ENCODE peak calls at places on chromosomes 12 and 14, in nine cellular contexts. O is left colon; A is cardiac fibroblast; W is GM23248; D is H9; E is kidney tubule cell; H is stimulated activated naive CD8-positive, alpha-beta T cell treated with anti-CD3 and anti-CD28 coated beads, Interleukin-15, amount 100 ng/mL, for 72 hours; I is stimulated activated CD4-positive, alpha-beta T cell treated with anti-CD3 and anti-CD28 coated beads, Interleukin-2, amount 100 ng/mL, for 24 hours; J is mammary epithelial cell. Z is an unnamed sample.

GRCh38 chr12:104457746-104458644 is 1.2 kb downstream of the CHST11 start:
- DNase-seq in O (no peak), A (no peak), E (peak), W (peak), D (no peak), J (peak), H (peak), I (peak), Z (peak)

GRCh38 chr12:32240833-32241232 is 134.2 kb downstream of the BICD1 start:
- DNase-seq in O (no peak), D (no peak), E (peak), I (no peak), A (peak), J (peak), W (peak), H (no peak), Z (no peak)

GRCh38 chr12:78853231-78853630 is 11.3 kb upstream of the SYT1 start:
- DNase-seq in W (no peak), H (no peak), E (no peak), A (no peak), J (no peak), O (no peak), I (no peak), D (no peak), Z (no peak)

GRCh38 chr14:69138189-69138535 is 14.8 kb downstream of the DCAF5 start:
- DNase-seq in E (peak), D (no peak), A (peak), W (peak), J (no peak), H (no peak), O (no peak), I (no peak), Z (no peak)

GRCh38 chr14:67166450-67166853 is 22.8 kb upstream of the GARIN2 start:
- DNase-seq in H (peak), J (peak), E (peak), I (peak), O (no peak), A (peak), W (peak), D (no peak), Z (peak)

GRCh38 chr12:54051916-54052744 is 1.5 kb upstream of the HOXC4 start:
- DNase-seq in O (no peak), D (no peak), H (no peak), A (no peak), I (no peak), J (no peak), E (no peak), W (no peak), Z (no peak)

GRCh38 chr12:62772556-62772955 is 162.4 kb downstream of the PPM1H start:
- DNase-seq in E (peak), A (no peak), W (peak), O (no peak), D (no peak), H (no peak), J (peak), I (no peak), Z (peak)

GRCh38 chr12:112868459-112869041 is 38.2 kb upstream of the OAS1 start:
- DNase-seq in A (no peak), J (peak), E (peak), D (peak), O (no peak), I (no peak), H (no peak), W (no peak), Z (no peak)

GRCh38 chr12:32686340-32686739 is 7.2 kb downstream of the DNM1L start:
- DNase-seq in J (no peak), W (no peak), I (no peak), O (no peak), E (no peak), D (no peak), H (no peak), A (no peak), Z (no peak)

GRCh38 chr14:65222434-65222833 is 120.1 kb upstream of the MAX start:
- DNase-seq in H (peak), D (peak), W (peak), O (no peak), E (peak), A (peak), J (peak), I (peak), Z (peak)

GRCh38 chr14:102545461-102546265 is 36.1 kb upstream of the ANKRD9 start:
- DNase-seq in J (no peak), W (peak), D (peak), E (no peak), A (peak), I (no peak), H (no peak), O (no peak), Z (no peak)

GRCh38 chr14:103112488-103113243 is 10.6 kb upstream of the TNFAIP2 start:
- DNase-seq in A (no peak), H (no peak), I (no peak), O (no peak), W (no peak), E (no peak), D (no peak), J (no peak), Z (no peak)

GRCh38 chr12:11963841-11964471 is 106.8 kb upstream of the BCL2L14 start:
- DNase-seq in H (no peak), A (no peak), O (no peak), D (no peak), W (no peak), I (no peak), J (no peak), E (no peak), Z (no peak)

GRCh38 chr12:109433618-109434017 is 43.5 kb downstream of the KCTD10 start:
- DNase-seq in J (no peak), H (no peak), W (peak), O (no peak), A (no peak), I (no peak), E (no peak), D (peak), Z (no peak)

GRCh38 chr12:103773109-103773905 is 67.7 kb downstream of the NT5DC3 start:
- DNase-seq in E (no peak), I (no peak), D (no peak), O (no peak), A (no peak), J (no peak), W (no peak), H (no peak), Z (no peak)

GRCh38 chr12:48356041-48356768 is 5.5 kb upstream of the ZNF641 start:
- DNase-seq in A (peak), E (peak), J (peak), O (no peak), W (peak), I (no peak), D (no peak), H (no peak), Z (no peak)

GRCh38 chr12:105748806-105749600 is 389.8 kb downstream of the NUAK1 start:
- DNase-seq in I (no peak), O (no peak), J (peak), H (no peak), E (peak), W (peak), D (no peak), A (peak), Z (no peak)

GRCh38 chr14:68936476-68936875 is 42.6 kb downstream of the ACTN1 start:
- DNase-seq in A (no peak), O (no peak), D (no peak), W (no peak), H (no peak), E (no peak), J (no peak), I (no peak), Z (no peak)

GRCh38 chr12:89525002-89525823 is 617 bp upstream of the GALNT4 start:
- DNase-seq in D (peak), O (peak), H (peak), I (peak), E (peak), W (peak), A (peak), J (peak), Z (peak)

GRCh38 chr12:9143137-9143536 is 27.4 kb upstream of the A2M start:
- DNase-seq in J (no peak), A (no peak), I (no peak), W (no peak), H (no peak), E (no peak), O (no peak), D (no peak), Z (no peak)

GRCh38 chr12:131048611-131048990 is 94.9 kb downstream of the ADGRD1 start:
- DNase-seq in D (no peak), A (no peak), H (no peak), O (peak), I (no peak), E (no peak), J (no peak), W (no peak), Z (no peak)

GRCh38 chr14:103961928-103962578 is 19.7 kb upstream of the RD3L start:
- DNase-seq in H (no peak), A (no peak), J (no peak), I (no peak), W (peak), O (no peak), E (no peak), D (no peak), Z (no peak)

GRCh38 chr12:54201001-54201794 is 12.4 kb upstream of the SMUG1 start:
- DNase-seq in D (peak), H (peak), O (peak), A (peak), J (peak), E (peak), W (peak), I (peak), Z (peak)

GRCh38 chr14:27392153-27392552 is 794.3 kb upstream of the NOVA1 start:
- DNase-seq in I (no peak), E (peak), D (no peak), H (no peak), A (peak), O (no peak), W (peak), J (no peak), Z (no peak)

GRCh38 chr12:24302708-24303107 is 353.2 kb upstream of the SOX5 start:
- DNase-seq in H (no peak), W (no peak), D (no peak), J (no peak), E (no peak), O (no peak), A (no peak), I (no peak), Z (no peak)